ENCODE peak calls at places on chromosomes 5 and 9, in eight cellular contexts. R, G, P, I, W, C, F and N are unnamed samples. For H3K27me3, the result is how much of the 10 kb centered on the place peaks cover.

GRCh38 chr5:80707645-80708044 is 52.9 kb upstream of the DHFR start:
- DNase-seq in C (no peak), G (peak), R (no peak), P (no peak), I (no peak), W (no peak), F (no peak), N (no peak)

GRCh38 chr5:150562832-150563231 is 54.9 kb downstream of the NDST1 start:
- DNase-seq in F (no peak), R (peak), W (peak), I (no peak), G (peak), C (peak), P (no peak), N (no peak)

GRCh38 chr5:149205625-149206523 is 64.6 kb downstream of the ABLIM3 start:
- DNase-seq in W (no peak), C (no peak), G (peak), I (peak), R (no peak), F (no peak), P (peak), N (peak)

GRCh38 chr5:87361031-87361443 is 51.7 kb downstream of the CCNH start:
- DNase-seq in R (no peak), I (no peak), P (no peak), W (no peak), F (no peak), C (no peak), G (peak), N (peak)

GRCh38 chr9:35905912-35906679 is at the start of gene HRCT1:
- DNase-seq in I (peak), W (peak), F (no peak), G (peak), P (peak), R (peak), C (no peak), N (peak)

GRCh38 chr5:149932445-149933350 is 11.9 kb downstream of the PDE6A start:
- DNase-seq in R (peak), P (no peak), I (no peak), C (no peak), G (no peak), F (no peak), W (no peak), N (no peak)

GRCh38 chr9:125902224-125902623 is 155.1 kb downstream of the PBX3 start:
- DNase-seq in P (no peak), G (peak), R (no peak), I (no peak), W (no peak), F (no peak), C (no peak), N (no peak)

GRCh38 chr9:92875373-92875772 is 2.5 kb downstream of the ZNF484 start:
- DNase-seq in R (no peak), G (no peak), I (no peak), F (no peak), P (no peak), W (no peak), C (no peak), N (no peak)

GRCh38 chr5:68290260-68290674 is 74.7 kb downstream of the PIK3R1 start:
- DNase-seq in P (no peak), G (peak), R (no peak), W (no peak), I (peak), C (no peak), F (no peak), N (peak)

GRCh38 chr9:114905160-114905940 is 25.0 kb downstream of the TNFSF8 start:
- DNase-seq in G (no peak), R (no peak), W (no peak), C (no peak), I (no peak), P (no peak), F (no peak), N (no peak)

GRCh38 chr9:134100040-134100439 is 32.2 kb upstream of the BRD3 start:
- DNase-seq in G (no peak), W (no peak), I (no peak), F (no peak), C (no peak), R (no peak), P (no peak), N (no peak)

GRCh38 chr9:655875-656274 is 185.6 kb upstream of the DMRT1 start:
- DNase-seq in F (no peak), G (peak), I (peak), P (peak), W (no peak), R (no peak), C (no peak), N (no peak)

GRCh38 chr5:84383816-84384603 is 670 bp downstream of the EDIL3 start:
- DNase-seq in I (no peak), W (peak), F (no peak), P (peak), C (no peak), R (no peak), G (peak), N (no peak)

GRCh38 chr9:127661342-127661741 is 45.4 kb upstream of the CFAP157 start:
- DNase-seq in P (no peak), F (no peak), G (no peak), R (no peak), I (no peak), W (no peak), C (no peak), N (no peak)

GRCh38 chr9:7656648-7657047 is 142.9 kb downstream of the DMAC1 start:
- DNase-seq in F (no peak), C (no peak), R (peak), P (no peak), W (no peak), G (no peak), I (no peak), N (no peak)

GRCh38 chr9:136439550-136440408 is at the start of gene INPP5E:
- DNase-seq in G (peak), R (peak), P (peak), I (peak), F (peak), C (peak), W (peak), N (no peak)
- H3K27ac ChIP-seq in G (peak), R (peak), P (peak), I (peak), F (peak), C (peak), W (peak), N (no peak)

GRCh38 chr5:177508837-177509236 is 789 bp downstream of the DOK3 start:
- DNase-seq in R (no peak), P (no peak), G (no peak), C (no peak), F (no peak), W (no peak), I (no peak), N (no peak)
- H3K4me3 ChIP-seq in R (no peak), P (peak), G (no peak), C (no peak), F (no peak), W (no peak), I (peak), N (no peak)

GRCh38 chr5:176836811-176837706 is 26.7 kb downstream of the UNC5A start:
- DNase-seq in C (no peak), G (no peak), I (no peak), P (no peak), F (no peak), W (no peak), R (no peak), N (no peak)
- H3K27me3 ChIP-seq in C (under half), G (under half), I (half or more), P (under half), F (under half), W (under half), R (under half), N (under half)

GRCh38 chr5:17691781-17692180 is 57.5 kb downstream of the TAF11L14 start:
- DNase-seq in W (peak), C (no peak), G (no peak), P (no peak), I (no peak), R (no peak), F (no peak), N (no peak)
- H3K27ac ChIP-seq in W (no peak), C (no peak), G (no peak), P (no peak), I (no peak), R (no peak), F (no peak), N (no peak)

GRCh38 chr5:61332369-61332745 is 299 bp downstream of the ZSWIM6 start:
- DNase-seq in F (no peak), C (peak), P (peak), I (peak), W (peak), R (no peak), G (no peak), N (no peak)
- H3K4me3 ChIP-seq in F (no peak), C (no peak), P (peak), I (peak), W (peak), R (peak), G (peak), N (peak)

GRCh38 chr5:6583049-6583880 is 49.6 kb downstream of the NSUN2 start:
- DNase-seq in I (peak), F (no peak), P (no peak), C (no peak), R (no peak), W (no peak), G (peak), N (no peak)
- H3K27me3 ChIP-seq in I (half or more), F (under half), P (under half), C (under half), R (under half), W (under half), G (under half), N (under half)

GRCh38 chr5:88825782-88826110 is 57.2 kb downstream of the MEF2C start:
- DNase-seq in R (no peak), I (no peak), P (no peak), C (no peak), G (no peak), F (no peak), W (peak), N (no peak)

GRCh38 chr5:88823201-88823600 is 59.8 kb downstream of the MEF2C start:
- DNase-seq in P (no peak), R (no peak), W (no peak), G (no peak), F (no peak), C (no peak), I (no peak), N (no peak)

GRCh38 chr5:88826959-88827585 is 55.9 kb downstream of the MEF2C start:
- DNase-seq in I (no peak), R (no peak), C (no peak), G (peak), P (peak), W (peak), F (no peak), N (peak)

GRCh38 chr5:88824892-88825781 is 57.8 kb downstream of the MEF2C start:
- DNase-seq in R (no peak), I (no peak), W (peak), G (peak), P (no peak), F (no peak), C (no peak), N (no peak)

GRCh38 chr5:88824141-88824540 is 58.8 kb downstream of the MEF2C start:
- DNase-seq in I (no peak), P (no peak), R (no peak), W (no peak), F (no peak), C (no peak), G (no peak), N (no peak)
- H3K27ac ChIP-seq in I (peak), P (no peak), R (no peak), W (no peak), F (no peak), C (no peak), G (no peak), N (no peak)

DNA sequence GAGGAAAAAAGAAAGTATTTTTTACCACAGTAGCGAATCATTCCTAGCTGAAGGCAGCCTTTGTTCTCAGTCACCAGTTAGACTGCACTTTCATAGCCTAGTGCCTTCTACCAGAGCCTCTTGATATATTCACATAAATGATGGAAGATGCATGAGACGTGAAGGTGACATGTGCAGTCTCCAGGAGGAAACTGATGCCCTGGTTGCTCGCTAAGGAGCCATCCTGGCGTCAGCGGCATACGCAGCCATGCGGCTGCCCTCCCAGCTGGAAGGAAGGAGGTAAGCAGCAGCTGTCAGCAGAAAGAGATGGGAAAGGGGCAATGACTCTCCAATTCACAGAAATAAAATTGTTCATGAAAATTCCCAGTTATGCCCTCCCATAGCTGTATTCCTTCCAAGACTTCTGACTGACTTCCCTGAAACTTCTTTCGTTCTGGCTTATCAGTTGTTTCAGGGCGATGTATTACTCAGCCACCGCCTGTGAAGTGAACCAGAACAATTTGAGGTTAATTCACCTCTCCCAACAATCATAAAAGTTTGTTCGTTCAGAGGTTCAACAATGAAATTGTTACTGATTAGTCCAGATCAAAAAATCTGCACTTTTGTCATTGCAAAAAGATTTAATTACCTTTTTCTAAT is 331.2 kb downstream of the NR2F1-AS1 start:
- DNase-seq in F (no peak), R (no peak), G (peak), P (no peak), W (no peak), I (no peak), C (no peak), N (no peak)
- H3K4me3 ChIP-seq in F (no peak), R (no peak), G (peak), P (no peak), W (no peak), I (peak), C (no peak), N (peak)